ENCODE peak calls at places on chromosomes 4 and X, in eight cellular contexts. V, D, X, P, B, K, M and S are unnamed samples.

GRCh38 chrX:10450959-10451355 is 169.4 kb downstream of the MID1 start:
- DNase-seq in V (no peak), D (no peak), X (no peak), P (no peak), B (no peak), K (no peak), M (no peak), S (no peak)

GRCh38 chr4:149781150-149781549 is 34.5 kb downstream of the IQCM start:
- DNase-seq in V (no peak), D (peak; percentile 42), X (no peak), P (no peak), B (no peak), K (no peak), M (no peak), S (peak; percentile 6)

GRCh38 chrX:134604701-134605271 is 53.5 kb downstream of the PLAC1 start:
- DNase-seq in V (peak; percentile 14), D (peak; percentile 43), X (no peak), P (no peak), B (peak; percentile 17), K (no peak), M (no peak), S (no peak)

GRCh38 chr4:77665381-77666069 is 59.9 kb downstream of the CXCL13 start:
- DNase-seq in V (no peak), D (no peak), X (no peak), P (no peak), B (no peak), K (no peak), M (no peak), S (no peak)

GRCh38 chr4:109411964-109412363 is 21.7 kb upstream of the SEC24B start:
- DNase-seq in V (no peak), D (no peak), X (no peak), P (no peak), B (peak; percentile 32), K (no peak), M (no peak), S (no peak)

GRCh38 chr4:132859929-132860328 is 289.2 kb upstream of the PCDH10 start:
- DNase-seq in V (no peak), D (no peak), X (no peak), P (no peak), B (no peak), K (no peak), M (no peak), S (no peak)

GRCh38 chrX:109533631-109534030 is 3.0 kb upstream of the NXT2 start:
- DNase-seq in V (no peak), D (no peak), X (no peak), P (no peak), B (peak; percentile 81), K (no peak), M (no peak), S (no peak)

GRCh38 chr4:47718691-47719090 is 119.2 kb downstream of the CORIN start:
- DNase-seq in V (no peak), D (no peak), X (no peak), P (no peak), B (no peak), K (no peak), M (no peak), S (peak; percentile 93)

GRCh38 chr4:6955261-6955911 is 45.8 kb downstream of the TBC1D14 start:
- DNase-seq in V (no peak), D (no peak), X (no peak), P (no peak), B (no peak), K (no peak), M (no peak), S (no peak)

GRCh38 chr4:6951880-6952381 is 42.3 kb downstream of the TBC1D14 start:
- DNase-seq in V (no peak), D (no peak), X (peak; percentile 67), P (no peak), B (no peak), K (no peak), M (no peak), S (peak; percentile 25)

GRCh38 chr4:6956434-6957147 is 47.0 kb downstream of the TBC1D14 start:
- DNase-seq in V (no peak), D (no peak), X (no peak), P (no peak), B (no peak), K (no peak), M (no peak), S (no peak)

GRCh38 chr4:6956087-6956433 is 46.4 kb downstream of the TBC1D14 start:
- DNase-seq in V (no peak), D (no peak), X (no peak), P (no peak), B (no peak), K (no peak), M (no peak), S (no peak)

DNA sequence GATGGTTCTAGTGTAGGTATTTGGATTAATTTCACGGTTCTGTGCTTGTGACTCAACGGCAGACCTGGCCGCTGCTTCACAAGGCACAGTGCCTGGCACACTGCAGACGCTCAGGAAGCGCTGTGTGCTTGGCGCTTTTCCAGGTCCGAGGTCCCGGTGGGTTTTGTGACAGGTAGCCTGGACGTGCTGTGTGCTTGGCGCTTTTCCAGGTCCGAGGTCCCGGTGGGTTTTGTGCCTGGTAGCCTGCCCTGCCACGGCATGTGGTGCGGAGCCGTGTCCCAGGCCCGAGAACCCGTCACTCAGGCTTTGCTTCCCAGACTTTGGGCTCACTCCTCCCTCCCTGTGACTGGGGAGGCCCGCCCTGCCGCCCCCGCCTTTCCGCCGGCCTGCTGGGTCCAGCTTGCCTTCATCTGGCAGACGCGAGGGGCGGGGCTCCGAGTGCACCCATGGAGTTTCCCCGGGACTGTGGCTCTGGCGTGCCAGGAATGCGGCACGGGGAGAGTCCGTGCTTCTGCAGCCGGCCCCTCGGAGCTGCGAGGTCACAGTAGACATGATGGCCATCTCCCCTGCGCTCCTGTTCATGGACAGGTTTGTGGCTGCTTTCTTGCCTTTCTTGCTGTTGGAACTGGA is 44.2 kb downstream of the TBC1D14 start:
- DNase-seq in V (no peak), D (peak; percentile 54), X (peak; percentile 82), P (no peak), B (no peak), K (no peak), M (no peak), S (no peak)
- TF ChIP-seq POLR2A in V (no peak), D (no peak), X (no peak), P (no peak), B (no peak), K (no peak), M (no peak), S (no peak)

GRCh38 chr4:134552063-134552462 is 350.5 kb upstream of the PABPC4L start:
- DNase-seq in V (no peak), D (no peak), X (no peak), P (no peak), B (no peak), K (no peak), M (no peak), S (no peak)
- TF ChIP-seq MAX in V (no peak), D (no peak), X (no peak), P (no peak), B (no peak), K (no peak), M (no peak), S (no peak)

GRCh38 chr4:1831331-1831730 is 24.6 kb downstream of the LETM1 start:
- DNase-seq in V (no peak), D (no peak), X (no peak), P (no peak), B (no peak), K (no peak), M (no peak), S (no peak)
- H3K4me3 ChIP-seq in V (no peak overlapping the region), D (no peak overlapping the region), X (no peak overlapping the region), P (no peak overlapping the region), B (no peak overlapping the region), K (no peak overlapping the region), M (no peak overlapping the region), S (no peak overlapping the region)

DNA sequence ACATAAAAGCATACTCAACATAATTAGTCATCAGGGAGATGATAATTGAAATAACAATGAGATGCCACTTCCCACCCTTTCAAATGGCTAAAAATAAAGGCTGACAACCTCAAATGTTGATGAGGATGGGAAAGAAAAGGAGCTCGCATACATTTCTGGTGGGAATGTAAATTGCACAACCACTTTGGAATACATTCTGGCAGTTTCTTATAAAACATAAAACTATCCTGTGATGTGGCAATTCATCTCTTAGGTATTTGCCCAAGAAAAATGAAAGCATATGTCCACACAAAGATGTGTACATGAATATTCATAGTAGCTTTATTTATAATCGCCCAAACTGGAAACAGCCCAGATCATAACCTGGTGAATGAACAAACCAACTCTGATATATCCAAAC is 682 bp upstream of the ZNF275 start:
- DNase-seq in V (no peak), D (no peak), X (no peak), P (no peak), B (no peak), K (no peak), M (no peak), S (no peak)
- TF ChIP-seq POLR2A in V (no peak), D (no peak), X (no peak), P (no peak), B (no peak), K (no peak), M (no peak), S (no peak)

DNA sequence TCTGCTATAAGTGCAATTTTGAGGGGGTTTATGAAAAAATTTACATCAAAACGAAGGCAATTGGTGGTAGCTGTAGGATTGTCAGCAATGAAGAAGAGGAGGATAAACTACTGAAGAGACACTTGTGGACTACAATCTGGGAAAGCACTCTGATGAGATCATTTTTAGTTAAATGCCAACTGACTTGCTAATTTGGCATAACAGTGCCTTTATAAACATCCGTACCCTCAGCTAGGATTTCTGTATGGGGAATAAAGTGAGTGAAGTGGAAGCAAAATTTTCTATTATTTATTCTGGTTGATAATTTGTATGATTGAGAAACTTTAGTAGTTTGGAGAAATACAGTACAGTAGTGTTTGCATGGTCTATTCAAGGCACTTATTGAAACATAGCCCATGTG is 11.2 kb upstream of the GNRHR start:
- DNase-seq in V (no peak), D (no peak), X (no peak), P (no peak), B (no peak), K (no peak), M (no peak), S (no peak)
- TF ChIP-seq MAX in V (no peak), D (no peak), X (no peak), P (no peak), B (no peak), K (no peak), M (no peak), S (no peak)

GRCh38 chrX:24317567-24317966 is 3.7 kb upstream of the SUPT20HL2 start:
- DNase-seq in V (no peak), D (no peak), X (no peak), P (no peak), B (no peak), K (no peak), M (no peak), S (no peak)
- H3K4me3 ChIP-seq in V (no peak overlapping the region), D (no peak overlapping the region), X (no peak overlapping the region), P (no peak overlapping the region), B (no peak overlapping the region), K (no peak overlapping the region), M (no peak overlapping the region), S (no peak overlapping the region)

GRCh38 chrX:41084360-41085104 is 713 bp upstream of the USP9X start:
- DNase-seq in V (peak; percentile 57), D (peak; percentile 89), X (peak; percentile 91), P (peak; percentile 86), B (peak; percentile 97), K (peak; percentile 81), M (peak; percentile 87), S (peak; percentile 96)
- TF ChIP-seq POLR2A in V (peak; percentile 77), D (peak; percentile 65), X (peak; percentile 86), P (peak; percentile 76), B (peak; percentile 78), K (peak; percentile 77), M (peak; percentile 84), S (peak; percentile 71)

GRCh38 chr4:24105183-24106039 is 215.6 kb upstream of the PPARGC1A start:
- DNase-seq in V (peak; percentile 1), D (no peak), X (no peak), P (no peak), B (no peak), K (no peak), M (no peak), S (no peak)
- TF ChIP-seq MAX in V (no peak), D (no peak), X (no peak), P (no peak), B (no peak), K (no peak), M (no peak), S (no peak)